ENCODE peak calls at places on chromosomes 5 and 9, in nine cellular contexts. One of them, this sample, is unnamed.

GRCh38 chr5:125717209-125717608 is 706.0 kb upstream of the GRAMD2B start:
- DNase-seq in hepatic stellate cell: peak
- DNase-seq in cardiac fibroblast: peak
- DNase-seq in left colon: no peak
- DNase-seq in AG04450: peak
- DNase-seq in cardiac muscle cell: no peak
- DNase-seq in MV-4-11: no peak
- DNase-seq in foreskin fibroblast: peak
- DNase-seq in A172: peak
- DNase-seq in this sample: peak

GRCh38 chr5:108386345-108387061 is 4.6 kb upstream of the FBXL17 start:
- DNase-seq in A172: no peak
- DNase-seq in left colon: no peak
- DNase-seq in cardiac fibroblast: peak
- DNase-seq in AG04450: no peak
- DNase-seq in MV-4-11: no peak
- DNase-seq in cardiac muscle cell: no peak
- DNase-seq in foreskin fibroblast: peak
- DNase-seq in hepatic stellate cell: peak
- DNase-seq in this sample: peak

GRCh38 chr5:169923988-169924387 is 56.3 kb downstream of the INSYN2B start:
- DNase-seq in MV-4-11: no peak
- DNase-seq in cardiac muscle cell: no peak
- DNase-seq in foreskin fibroblast: no peak
- DNase-seq in A172: no peak
- DNase-seq in cardiac fibroblast: no peak
- DNase-seq in AG04450: no peak
- DNase-seq in left colon: no peak
- DNase-seq in hepatic stellate cell: no peak
- DNase-seq in this sample: no peak

GRCh38 chr9:36116593-36116992 is 19.9 kb upstream of the GLIPR2 start:
- DNase-seq in left colon: no peak
- DNase-seq in A172: no peak
- DNase-seq in MV-4-11: no peak
- DNase-seq in cardiac fibroblast: no peak
- DNase-seq in cardiac muscle cell: no peak
- DNase-seq in hepatic stellate cell: no peak
- DNase-seq in foreskin fibroblast: no peak
- DNase-seq in AG04450: no peak
- DNase-seq in this sample: no peak

GRCh38 chr5:39658861-39659260 is 234.1 kb upstream of the DAB2 start:
- DNase-seq in foreskin fibroblast: peak
- DNase-seq in cardiac muscle cell: no peak
- DNase-seq in hepatic stellate cell: no peak
- DNase-seq in A172: no peak
- DNase-seq in left colon: no peak
- DNase-seq in cardiac fibroblast: peak
- DNase-seq in MV-4-11: no peak
- DNase-seq in AG04450: no peak
- DNase-seq in this sample: no peak

GRCh38 chr9:77595426-77596051 is 52.6 kb downstream of the GNA14 start:
- DNase-seq in hepatic stellate cell: no peak
- DNase-seq in AG04450: no peak
- DNase-seq in cardiac fibroblast: peak
- DNase-seq in MV-4-11: no peak
- DNase-seq in foreskin fibroblast: no peak
- DNase-seq in cardiac muscle cell: no peak
- DNase-seq in left colon: no peak
- DNase-seq in A172: no peak
- DNase-seq in this sample: no peak

GRCh38 chr9:88532320-88532719 is 2.7 kb upstream of the NXNL2 start:
- DNase-seq in cardiac fibroblast: peak
- DNase-seq in AG04450: no peak
- DNase-seq in A172: peak
- DNase-seq in hepatic stellate cell: no peak
- DNase-seq in MV-4-11: peak
- DNase-seq in cardiac muscle cell: peak
- DNase-seq in foreskin fibroblast: peak
- DNase-seq in left colon: no peak
- DNase-seq in this sample: peak

GRCh38 chr5:90473321-90474234 is 993 bp downstream of the MBLAC2 start:
- DNase-seq in A172: peak
- DNase-seq in cardiac fibroblast: peak
- DNase-seq in cardiac muscle cell: peak
- DNase-seq in left colon: peak
- DNase-seq in MV-4-11: peak
- DNase-seq in foreskin fibroblast: peak
- DNase-seq in AG04450: no peak
- DNase-seq in hepatic stellate cell: peak
- DNase-seq in this sample: peak

GRCh38 chr5:151345187-151345807 is 2.1 kb downstream of the SLC36A2 start:
- DNase-seq in cardiac muscle cell: no peak
- DNase-seq in MV-4-11: no peak
- DNase-seq in hepatic stellate cell: no peak
- DNase-seq in A172: no peak
- DNase-seq in AG04450: no peak
- DNase-seq in cardiac fibroblast: no peak
- DNase-seq in foreskin fibroblast: no peak
- DNase-seq in left colon: no peak
- DNase-seq in this sample: no peak

GRCh38 chr9:19229725-19230355 is 653 bp upstream of the DENND4C start:
- DNase-seq in MV-4-11: peak
- DNase-seq in cardiac muscle cell: peak
- DNase-seq in A172: peak
- DNase-seq in left colon: peak
- DNase-seq in foreskin fibroblast: no peak
- DNase-seq in cardiac fibroblast: peak
- DNase-seq in hepatic stellate cell: peak
- DNase-seq in AG04450: no peak
- DNase-seq in this sample: peak

GRCh38 chr5:52712354-52712753 is 75.4 kb upstream of the ITGA1 start:
- DNase-seq in left colon: no peak
- DNase-seq in A172: no peak
- DNase-seq in hepatic stellate cell: no peak
- DNase-seq in AG04450: no peak
- DNase-seq in MV-4-11: no peak
- DNase-seq in foreskin fibroblast: no peak
- DNase-seq in cardiac fibroblast: no peak
- DNase-seq in cardiac muscle cell: no peak
- DNase-seq in this sample: no peak

GRCh38 chr5:10633271-10634049 is 69.6 kb downstream of the ANKRD33B start:
- DNase-seq in MV-4-11: no peak
- DNase-seq in hepatic stellate cell: no peak
- DNase-seq in left colon: no peak
- DNase-seq in cardiac fibroblast: no peak
- DNase-seq in AG04450: no peak
- DNase-seq in A172: no peak
- DNase-seq in foreskin fibroblast: no peak
- DNase-seq in cardiac muscle cell: no peak
- DNase-seq in this sample: no peak

GRCh38 chr9:117555964-117556629 is 141.2 kb upstream of the ASTN2 start:
- DNase-seq in AG04450: no peak
- DNase-seq in cardiac muscle cell: peak
- DNase-seq in left colon: peak
- DNase-seq in cardiac fibroblast: peak
- DNase-seq in hepatic stellate cell: peak
- DNase-seq in MV-4-11: peak
- DNase-seq in A172: peak
- DNase-seq in foreskin fibroblast: peak
- DNase-seq in this sample: peak